ENCODE peak calls at places on chromosomes 12 and 14, in eight cellular contexts. L is gastrocnemius medialis, T is lung, O is K562, F is tibial nerve, C is prostate gland, D is stomach, X is neural progenitor cell. A is an unnamed sample. For H3K27me3, the result is how much of the 10 kb centered on the place peaks cover.

GRCh38 chr14:91283666-91284065 is 39.2 kb upstream of the GPR68 start:
- DNase-seq in L (no peak), T (no peak), O (no peak), F (no peak), C (no peak), D (no peak), X (no peak), A (no peak)

GRCh38 chr12:2011641-2012607 is 7.7 kb upstream of the DCP1B start:
- DNase-seq in L (no peak), T (no peak), O (no peak), F (no peak), C (no peak), D (no peak), X (peak), A (no peak)

GRCh38 chr12:126791122-126791521 is 1475.8 kb upstream of the TMEM132C start:
- DNase-seq in L (no peak), T (no peak), O (no peak), F (no peak), C (no peak), D (no peak), X (no peak), A (no peak)

GRCh38 chr12:54021432-54022013 is 6.7 kb upstream of the HOXC6 start:
- DNase-seq in L (peak), T (no peak), O (no peak), F (no peak), C (no peak), D (no peak), X (peak), A (peak)

GRCh38 chr12:52423035-52423434 is 11.1 kb downstream of the KRT75 start:
- DNase-seq in L (no peak), T (no peak), O (no peak), F (no peak), C (no peak), D (no peak), X (no peak), A (no peak)

GRCh38 chr12:123621619-123622530 is 11.6 kb downstream of the EIF2B1 start:
- DNase-seq in L (no peak), T (no peak), O (no peak), F (no peak), C (no peak), D (no peak), X (no peak), A (no peak)

GRCh38 chr12:32151552-32151951 is 44.9 kb downstream of the BICD1 start:
- DNase-seq in L (no peak), T (no peak), O (no peak), F (no peak), C (no peak), D (no peak), X (no peak), A (no peak)

GRCh38 chr12:65968889-65969509 is 144.7 kb downstream of the HMGA2 start:
- DNase-seq in L (no peak), T (no peak), O (no peak), F (no peak), C (no peak), D (no peak), X (no peak), A (no peak)

GRCh38 chr12:75735853-75736252 is 224.4 kb upstream of the KRR1 start:
- DNase-seq in L (no peak), T (no peak), O (no peak), F (no peak), C (no peak), D (peak), X (no peak), A (no peak)

GRCh38 chr12:3192221-3192620 is 115.0 kb downstream of the TSPAN9 start:
- DNase-seq in L (no peak), T (no peak), O (no peak), F (no peak), C (no peak), D (no peak), X (no peak), A (no peak)

GRCh38 chr12:104094284-104094683 is 30.0 kb downstream of the HCFC2 start:
- DNase-seq in L (no peak), T (no peak), O (no peak), F (no peak), C (no peak), D (no peak), X (no peak), A (no peak)

GRCh38 chr12:65171870-65172269 is 2.5 kb downstream of the LEMD3 start:
- DNase-seq in L (no peak), T (no peak), O (no peak), F (no peak), C (no peak), D (no peak), X (no peak), A (no peak)

GRCh38 chr14:105919458-105920150 is 393.2 kb downstream of the TMEM121 start:
- DNase-seq in L (no peak), T (no peak), O (peak), F (no peak), C (no peak), D (no peak), X (no peak), A (no peak)

GRCh38 chr14:69242311-69243224 is 17.4 kb upstream of the GALNT16 start:
- DNase-seq in L (peak), T (peak), O (peak), F (peak), C (peak), D (peak), X (peak), A (no peak)

GRCh38 chr14:41302776-41303175 is 303.9 kb upstream of the LRFN5 start:
- DNase-seq in L (no peak), T (no peak), O (no peak), F (no peak), C (no peak), D (no peak), X (peak), A (no peak)

GRCh38 chr12:122130150-122130549 is 43.9 kb downstream of the IL31 start:
- DNase-seq in L (no peak), T (no peak), O (no peak), F (no peak), C (no peak), D (no peak), X (no peak), A (no peak)

GRCh38 chr14:101123639-101124525 is 220.4 kb upstream of the RTL1 start:
- DNase-seq in L (no peak), T (peak), O (no peak), F (peak), C (peak), D (peak), X (no peak), A (no peak)

GRCh38 chr12:83005534-83006197 is 319.0 kb downstream of the TMTC2 start:
- DNase-seq in L (no peak), T (no peak), O (no peak), F (no peak), C (no peak), D (no peak), X (no peak), A (no peak)

GRCh38 chr14:73047808-73048207 is 10.5 kb upstream of the RBM25 start:
- DNase-seq in L (no peak), T (no peak), O (no peak), F (no peak), C (no peak), D (no peak), X (no peak), A (no peak)

GRCh38 chr14:76497550-76498484 is 121.9 kb downstream of the ESRRB start:
- DNase-seq in L (no peak), T (no peak), O (peak), F (no peak), C (no peak), D (no peak), X (peak), A (no peak)

GRCh38 chr12:63042646-63043045 is 107.7 kb upstream of the PPM1H start:
- DNase-seq in L (no peak), T (no peak), O (no peak), F (no peak), C (no peak), D (no peak), X (no peak), A (no peak)

GRCh38 chr12:76542908-76543307 is 16.7 kb downstream of the OSBPL8 start:
- DNase-seq in L (no peak), T (no peak), O (no peak), F (no peak), C (no peak), D (no peak), X (no peak), A (no peak)

GRCh38 chr12:52779914-52780313 is 2.8 kb upstream of the KRT76 start:
- DNase-seq in L (no peak), T (no peak), O (no peak), F (no peak), C (no peak), D (no peak), X (no peak), A (no peak)

GRCh38 chr12:88453323-88453722 is 126.9 kb downstream of the KITLG start:
- DNase-seq in L (no peak), T (no peak), O (no peak), F (no peak), C (no peak), D (no peak), X (no peak), A (no peak)

GRCh38 chr12:109735825-109736551 is 22.4 kb downstream of the FAM222A start:
- DNase-seq in L (peak), T (no peak), O (no peak), F (peak), C (no peak), D (peak), X (no peak), A (peak)

GRCh38 chr12:38983117-38983571 is 77.8 kb upstream of the CPNE8 start:
- DNase-seq in L (no peak), T (no peak), O (no peak), F (no peak), C (no peak), D (no peak), X (no peak), A (no peak)

GRCh38 chr12:82326905-82327503 is 31.2 kb downstream of the CCDC59 start:
- DNase-seq in L (no peak), T (no peak), O (peak), F (no peak), C (no peak), D (no peak), X (peak), A (no peak)

GRCh38 chr12:6778212-6778570 is 5.9 kb downstream of the LAG3 start:
- DNase-seq in L (no peak), T (no peak), O (no peak), F (no peak), C (no peak), D (no peak), X (peak), A (peak)

GRCh38 chr12:19190292-19191031 is 60.9 kb downstream of the PLEKHA5 start:
- DNase-seq in L (no peak), T (no peak), O (no peak), F (no peak), C (no peak), D (no peak), X (no peak), A (no peak)

GRCh38 chr14:62983821-62984220 is 61.4 kb downstream of the KCNH5 start:
- DNase-seq in L (no peak), T (no peak), O (no peak), F (no peak), C (no peak), D (no peak), X (no peak), A (no peak)

GRCh38 chr12:13436696-13437391 is 240.3 kb downstream of the EMP1 start:
- DNase-seq in L (peak), T (no peak), O (peak), F (no peak), C (no peak), D (peak), X (no peak), A (no peak)

DNA sequence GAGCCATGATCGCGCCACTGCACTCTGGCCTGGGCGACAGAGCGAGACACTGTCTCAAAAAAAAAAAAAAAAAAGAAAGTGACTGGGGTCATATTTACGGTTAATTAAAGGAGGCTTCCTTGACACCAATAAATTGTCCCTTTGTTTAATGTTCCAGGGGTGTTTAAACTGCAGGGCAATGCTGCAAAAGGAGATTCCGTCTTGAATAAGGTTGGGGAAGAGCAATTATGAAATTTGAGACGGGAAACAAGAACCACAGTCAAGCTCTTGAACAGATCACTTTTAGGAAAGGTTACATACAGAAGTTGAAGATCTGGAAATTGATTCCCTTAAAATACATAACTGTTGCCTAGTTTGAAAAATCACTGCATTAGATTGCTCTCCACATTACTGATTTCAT is 292.9 kb downstream of the DAD1 start:
- DNase-seq in L (no peak), T (no peak), O (no peak), F (no peak), C (no peak), D (no peak), X (no peak), A (no peak)
- H3K27ac ChIP-seq in L (no peak), T (no peak), O (no peak), F (no peak), C (no peak), D (no peak), X (no peak), A (no peak)

GRCh38 chr12:94638521-94638920 is 11.8 kb downstream of the TMCC3 start:
- DNase-seq in L (no peak), T (no peak), O (no peak), F (no peak), C (no peak), D (no peak), X (no peak), A (no peak)

GRCh38 chr12:94636462-94637085 is 13.8 kb downstream of the TMCC3 start:
- DNase-seq in L (peak), T (no peak), O (no peak), F (no peak), C (no peak), D (no peak), X (no peak), A (peak)

GRCh38 chr12:94640134-94640928 is 10.0 kb downstream of the TMCC3 start:
- DNase-seq in L (no peak), T (no peak), O (no peak), F (no peak), C (no peak), D (no peak), X (no peak), A (no peak)

GRCh38 chr12:94641283-94641682 is 9.1 kb downstream of the TMCC3 start:
- DNase-seq in L (no peak), T (no peak), O (no peak), F (no peak), C (no peak), D (no peak), X (no peak), A (no peak)

DNA sequence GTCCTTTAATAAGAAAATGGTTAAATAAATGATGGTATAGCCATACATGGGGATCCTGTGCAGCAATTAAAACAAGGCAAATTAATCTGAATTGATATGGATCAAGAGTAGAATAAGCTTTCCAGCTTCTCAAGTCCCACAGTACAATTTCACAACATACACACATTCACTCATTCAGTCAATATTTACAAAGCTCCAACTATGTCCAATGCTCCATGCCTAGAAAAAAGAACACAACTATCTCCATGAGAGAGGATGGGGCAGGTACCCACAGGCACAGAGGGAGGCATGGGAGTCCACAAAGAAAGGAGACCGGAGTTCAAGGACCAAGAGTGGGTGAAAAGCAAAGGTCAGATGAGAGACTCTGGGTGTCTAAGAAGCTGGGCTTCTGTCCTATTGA is 12.6 kb downstream of the TMCC3 start:
- DNase-seq in L (no peak), T (no peak), O (no peak), F (no peak), C (no peak), D (no peak), X (no peak), A (no peak)
- TF ChIP-seq CTCF in L (no peak), T (no peak), O (no peak), F (no peak), C (no peak), D (no peak), X (no peak), A (no peak)

GRCh38 chr12:16606936-16607335 is 974 bp upstream of the LMO3 start:
- DNase-seq in L (no peak), T (no peak), O (no peak), F (no peak), C (no peak), D (no peak), X (peak), A (no peak)
- H3K27me3 ChIP-seq in L (under half), T (under half), O (under half), F (under half), C (under half), D (under half), X (half or more), A (under half)

GRCh38 chr12:41333988-41334387 is 145.9 kb downstream of the PDZRN4 start:
- DNase-seq in L (no peak), T (no peak), O (no peak), F (no peak), C (no peak), D (no peak), X (no peak), A (no peak)
- H3K27ac ChIP-seq in L (no peak), T (no peak), O (no peak), F (no peak), C (no peak), D (no peak), X (no peak), A (no peak)

DNA sequence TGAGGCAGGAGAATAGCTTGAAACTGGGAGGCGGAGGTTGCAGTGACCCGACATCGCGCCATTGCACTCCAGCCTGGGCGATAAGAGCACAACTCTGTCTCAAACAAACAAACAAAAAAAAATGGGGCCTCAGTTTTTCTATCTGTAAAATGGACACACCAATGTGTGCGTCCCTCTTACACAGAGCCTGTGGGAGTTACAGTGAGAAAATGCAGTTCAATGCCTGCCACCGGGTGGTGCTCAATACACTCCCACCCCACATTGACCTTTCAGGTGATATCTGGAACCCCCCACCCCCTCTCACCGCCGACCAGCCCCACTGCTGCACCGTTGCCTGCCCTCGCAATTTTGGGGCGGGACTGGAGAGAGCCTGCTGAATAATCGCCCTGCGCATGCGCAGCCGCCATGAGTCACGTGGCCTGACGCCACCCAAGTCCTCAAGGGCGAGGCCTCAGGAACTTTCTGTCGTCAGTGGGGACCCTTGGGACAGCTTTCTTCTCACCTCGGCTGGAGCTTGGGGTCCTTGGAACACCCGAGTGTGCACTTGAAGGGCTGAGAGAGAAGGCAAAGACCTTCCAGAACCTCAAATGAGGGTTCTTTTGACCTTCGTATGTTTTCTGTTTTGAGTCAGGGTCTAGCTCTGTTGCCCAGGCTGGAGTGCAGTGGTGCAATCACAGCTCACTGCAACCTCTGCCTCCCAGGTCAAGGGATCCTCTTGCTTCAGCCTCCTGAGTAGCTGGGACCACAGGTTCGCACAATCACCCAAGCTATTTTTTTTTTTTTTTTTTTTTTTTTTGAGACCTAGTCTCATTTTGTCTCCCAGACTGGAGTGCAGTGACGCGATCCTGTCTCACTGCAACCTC is 14.6 kb upstream of the CABP1 start:
- DNase-seq in L (no peak), T (no peak), O (peak), F (no peak), C (no peak), D (no peak), X (peak), A (no peak)
- TF ChIP-seq CTCF in L (no peak), T (no peak), O (peak), F (no peak), C (no peak), D (no peak), X (peak), A (no peak)

DNA sequence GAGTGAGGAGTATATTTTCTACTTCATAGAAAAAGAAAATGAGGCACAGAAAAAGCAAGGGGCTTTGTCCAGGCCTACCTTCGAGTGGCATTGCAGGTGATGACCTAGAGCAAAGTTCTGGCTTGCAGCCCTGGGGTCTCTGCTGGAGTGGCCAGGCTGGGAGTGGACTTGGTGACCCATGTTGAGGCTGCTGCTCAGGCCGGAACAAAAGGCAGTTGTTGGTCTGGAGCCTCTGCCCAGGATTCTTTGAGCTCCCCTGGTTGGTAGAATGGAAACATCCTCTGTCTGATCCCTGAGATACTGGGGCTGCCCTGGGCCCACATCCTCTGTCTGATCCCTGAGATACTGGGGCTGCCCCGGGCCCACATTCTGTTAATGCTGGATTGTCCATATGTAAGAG is 86.1 kb downstream of the ADCK1 start:
- DNase-seq in L (no peak), T (no peak), O (no peak), F (no peak), C (no peak), D (no peak), X (no peak), A (peak)
- H3K27me3 ChIP-seq in L (under half), T (under half), O (under half), F (under half), C (under half), D (under half), X (under half), A (under half)

GRCh38 chr12:45278447-45278846 is 62.6 kb downstream of the ANO6 start:
- DNase-seq in L (no peak), T (no peak), O (no peak), F (no peak), C (no peak), D (no peak), X (no peak), A (no peak)
- H3K27ac ChIP-seq in L (no peak), T (peak), O (no peak), F (no peak), C (no peak), D (no peak), X (no peak), A (no peak)

GRCh38 chr14:24481622-24482324 is 26.3 kb downstream of the CMA1 start:
- DNase-seq in L (no peak), T (peak), O (peak), F (no peak), C (no peak), D (peak), X (peak), A (peak)
- TF ChIP-seq CTCF in L (no peak), T (peak), O (peak), F (no peak), C (no peak), D (no peak), X (peak), A (peak)

DNA sequence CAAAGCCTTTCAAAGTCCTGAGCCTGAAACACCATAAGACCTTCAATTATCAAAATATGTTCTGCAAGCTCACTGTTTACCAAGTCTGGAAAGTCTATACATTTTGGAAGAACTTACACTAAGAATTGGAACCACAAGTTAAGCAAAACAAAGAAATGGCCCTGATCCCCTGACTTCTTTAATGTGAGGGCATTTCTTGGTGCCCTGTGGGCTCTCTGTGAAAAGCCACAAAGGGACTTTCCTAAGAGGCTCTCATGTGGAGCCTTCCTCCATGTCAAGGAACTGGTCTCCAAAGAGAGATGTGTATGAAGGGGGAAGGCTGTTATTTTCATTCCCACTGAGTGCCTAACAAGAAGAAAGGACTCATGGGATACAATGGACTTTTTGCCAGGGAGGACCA is 13.5 kb upstream of the MYH6 start:
- DNase-seq in L (no peak), T (no peak), O (no peak), F (no peak), C (no peak), D (no peak), X (no peak), A (no peak)
- H3K27me3 ChIP-seq in L (under half), T (under half), O (under half), F (under half), C (under half), D (under half), X (under half), A (under half)

GRCh38 chr12:7934560-7935463 is 1.2 kb downstream of the SLC2A3 start:
- DNase-seq in L (no peak), T (no peak), O (no peak), F (no peak), C (no peak), D (no peak), X (peak), A (no peak)
- H3K27ac ChIP-seq in L (peak), T (peak), O (peak), F (peak), C (peak), D (peak), X (no peak), A (peak)